ENCODE peak calls at places on chromosome 6, in six cellular contexts. D, N, Y, A, H and Z are unnamed samples.

GRCh38 chr6:42300701-42301100 is 83.0 kb upstream of the MRPS10 start:
- DNase-seq in D (no peak), N (no peak), Y (no peak), A (no peak), H (no peak), Z (no peak)

GRCh38 chr6:40536442-40536841 is 50.7 kb downstream of the LRFN2 start:
- DNase-seq in D (no peak), N (no peak), Y (no peak), A (no peak), H (no peak), Z (no peak)

GRCh38 chr6:46985943-46986342 is 56.2 kb downstream of the ADGRF1 start:
- DNase-seq in D (no peak), N (no peak), Y (peak), A (no peak), H (peak), Z (peak)

GRCh38 chr6:26383624-26384417 is 913 bp downstream of the BTN2A2 start:
- DNase-seq in D (no peak), N (no peak), Y (peak), A (peak), H (peak), Z (peak)

GRCh38 chr6:41427642-41428401 is 92.4 kb downstream of the NCR2 start:
- DNase-seq in D (no peak), N (no peak), Y (no peak), A (no peak), H (peak), Z (no peak)

GRCh38 chr6:37025621-37026466 is 20.4 kb downstream of the FGD2 start:
- DNase-seq in D (no peak), N (no peak), Y (no peak), A (no peak), H (no peak), Z (no peak)

GRCh38 chr6:22447191-22447590 is 122.2 kb upstream of the HDGFL1 start:
- DNase-seq in D (no peak), N (no peak), Y (no peak), A (no peak), H (no peak), Z (no peak)

GRCh38 chr6:89818977-89819335 is 638 bp downstream of the MDN1 start:
- DNase-seq in D (no peak), N (no peak), Y (peak), A (peak), H (peak), Z (peak)

GRCh38 chr6:15752820-15753219 is 90.0 kb upstream of the DTNBP1 start:
- DNase-seq in D (no peak), N (no peak), Y (no peak), A (no peak), H (no peak), Z (peak)

GRCh38 chr6:53257001-53257400 is 91.7 kb downstream of the ELOVL5 start:
- DNase-seq in D (no peak), N (no peak), Y (no peak), A (no peak), H (no peak), Z (no peak)

GRCh38 chr6:53259860-53260580 is 88.7 kb downstream of the ELOVL5 start:
- DNase-seq in D (no peak), N (no peak), Y (no peak), A (no peak), H (no peak), Z (peak)

GRCh38 chr6:53258774-53259155 is 90.0 kb downstream of the ELOVL5 start:
- DNase-seq in D (no peak), N (no peak), Y (no peak), A (no peak), H (no peak), Z (no peak)

GRCh38 chr6:53258076-53258773 is 90.5 kb downstream of the ELOVL5 start:
- DNase-seq in D (no peak), N (no peak), Y (no peak), A (no peak), H (no peak), Z (no peak)

DNA sequence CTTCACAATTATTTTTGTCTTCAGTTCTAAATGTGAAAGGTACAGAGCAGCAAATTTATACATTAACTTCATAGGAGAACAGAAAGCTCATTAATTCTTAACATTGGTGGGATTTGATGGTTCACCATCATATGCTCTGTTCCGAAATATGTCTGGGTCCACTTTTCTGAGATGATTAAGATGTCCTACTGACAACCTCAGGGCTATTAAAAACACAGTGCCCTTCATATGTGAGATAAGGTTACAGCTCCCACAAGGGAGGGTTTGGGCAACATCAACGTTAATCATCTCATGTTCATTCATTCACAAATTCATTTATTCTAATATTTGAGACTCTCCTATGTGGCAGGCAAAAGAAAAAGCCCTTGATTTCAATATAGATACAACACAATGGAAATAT is 91.2 kb downstream of the ELOVL5 start:
- DNase-seq in D (no peak), N (no peak), Y (no peak), A (no peak), H (no peak), Z (no peak)
- H3K4me3 ChIP-seq in D (no peak), N (no peak), Y (no peak), A (no peak), H (no peak), Z (no peak)

DNA sequence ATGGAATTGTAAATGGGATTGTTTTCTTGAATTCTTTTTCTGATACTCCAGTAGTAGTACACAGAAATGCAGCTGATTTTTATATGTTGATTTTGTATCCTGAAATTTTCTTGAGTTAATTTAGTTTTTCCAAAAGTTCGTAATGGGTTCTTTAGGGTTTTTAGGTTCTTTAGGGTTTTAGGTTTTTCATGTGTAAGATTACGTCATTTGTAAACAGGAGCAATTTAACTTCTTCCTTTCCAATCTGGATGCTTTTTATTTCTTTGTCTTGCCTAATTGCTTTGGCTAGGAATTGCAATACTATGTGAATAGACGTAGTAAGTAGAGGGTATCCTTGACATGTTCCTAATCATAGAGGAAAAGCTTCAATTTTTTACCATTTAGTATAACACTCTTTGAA is 568.6 kb downstream of the MMUT start:
- DNase-seq in D (no peak), N (no peak), Y (no peak), A (no peak), H (no peak), Z (no peak)
- H3K4me3 ChIP-seq in D (no peak), N (no peak), Y (no peak), A (no peak), H (no peak), Z (no peak)

DNA sequence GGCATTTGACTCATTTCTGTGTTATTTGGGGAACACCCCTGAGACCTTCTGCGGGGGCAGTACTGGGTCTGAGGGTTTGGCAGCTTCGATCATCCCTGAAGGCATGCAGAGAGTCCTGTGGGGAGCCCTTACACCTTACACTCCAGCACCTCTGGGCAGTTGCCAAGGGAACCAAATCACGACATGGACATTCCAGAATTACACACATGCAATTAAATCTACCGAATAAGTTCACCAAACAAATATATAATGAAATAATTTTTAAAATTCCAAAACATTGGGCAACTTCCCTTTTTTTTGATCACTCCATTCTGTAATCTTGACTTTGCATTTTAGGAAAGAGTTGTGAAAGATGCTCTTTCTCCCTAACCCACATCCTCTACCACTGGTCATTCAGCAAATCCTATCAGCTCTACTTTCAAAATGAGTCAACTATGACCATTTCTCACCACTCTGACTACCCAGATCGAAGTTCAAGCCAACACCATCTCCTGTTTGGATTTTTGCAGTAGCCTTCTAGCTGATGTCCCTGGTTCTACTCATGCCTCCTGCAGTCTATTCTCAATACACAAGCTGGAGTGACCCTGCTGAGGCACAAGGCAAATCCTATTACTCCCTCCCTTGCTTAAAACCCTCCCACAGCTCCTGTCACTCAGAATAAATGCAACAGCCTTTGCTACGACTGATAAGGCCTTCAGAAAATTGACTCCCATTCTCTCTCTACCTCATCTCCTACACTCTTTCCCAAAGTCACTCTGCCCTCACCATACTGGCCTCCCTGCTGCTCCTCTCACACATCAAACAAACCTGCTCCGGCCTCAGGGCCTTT is 533.3 kb downstream of the HACE1 start:
- DNase-seq in D (peak), N (no peak), Y (peak), A (no peak), H (peak), Z (peak)
- H3K4me3 ChIP-seq in D (no peak), N (no peak), Y (no peak), A (no peak), H (no peak), Z (no peak)

GRCh38 chr6:49964064-49964463 is at the start of gene DEFB114:
- DNase-seq in D (no peak), N (no peak), Y (no peak), A (no peak), H (no peak), Z (no peak)

GRCh38 chr6:49966823-49967222 is 2.6 kb downstream of the DEFB113 start:
- DNase-seq in D (no peak), N (no peak), Y (no peak), A (no peak), H (no peak), Z (no peak)

GRCh38 chr6:49969588-49969987 is at the start of gene DEFB113:
- DNase-seq in D (no peak), N (no peak), Y (no peak), A (no peak), H (no peak), Z (no peak)

GRCh38 chr6:49966334-49966733 is 2.4 kb upstream of the DEFB114 start:
- DNase-seq in D (no peak), N (no peak), Y (no peak), A (no peak), H (no peak), Z (no peak)
- H3K4me3 ChIP-seq in D (no peak), N (no peak), Y (no peak), A (no peak), H (no peak), Z (no peak)

DNA sequence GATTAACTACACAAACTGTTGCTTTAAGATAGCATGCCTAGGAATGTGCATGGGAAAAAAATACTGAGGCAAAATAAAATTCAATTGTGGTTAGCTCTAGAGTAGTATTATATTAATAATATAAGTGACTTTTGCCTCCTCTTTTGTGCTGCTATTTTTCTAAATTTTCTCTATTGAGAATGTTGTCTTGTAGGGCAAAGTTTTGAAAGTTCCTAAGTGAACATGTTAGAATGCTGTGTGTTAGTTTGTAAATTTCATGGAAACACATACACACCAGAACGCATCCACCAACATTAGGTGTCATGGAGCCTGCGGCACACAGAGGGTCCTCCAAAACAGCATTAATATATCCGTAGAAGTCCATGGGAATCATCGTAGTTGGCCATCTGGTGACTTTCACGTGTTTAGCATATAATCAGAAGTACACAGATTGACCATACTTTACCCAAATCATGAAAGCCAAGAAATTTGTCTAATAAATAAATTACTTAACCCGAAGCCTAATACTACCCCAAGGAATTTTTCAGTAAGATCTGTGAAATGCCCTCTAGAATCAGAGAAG is 25.6 kb downstream of the ARHGAP18 start:
- DNase-seq in D (no peak), N (no peak), Y (no peak), A (no peak), H (no peak), Z (no peak)
- H3K4me3 ChIP-seq in D (no peak), N (no peak), Y (no peak), A (no peak), H (no peak), Z (no peak)

GRCh38 chr6:10516953-10517352 is 4.2 kb upstream of the GCNT2 start:
- DNase-seq in D (no peak), N (no peak), Y (no peak), A (no peak), H (no peak), Z (no peak)

GRCh38 chr6:10518461-10519216 is 2.5 kb upstream of the GCNT2 start:
- DNase-seq in D (no peak), N (no peak), Y (peak), A (peak), H (peak), Z (peak)

GRCh38 chr6:10522929-10523573 is 1.9 kb downstream of the GCNT2 start:
- DNase-seq in D (no peak), N (no peak), Y (no peak), A (no peak), H (no peak), Z (no peak)

GRCh38 chr6:10521104-10521808 is at the start of gene GCNT2:
- DNase-seq in D (no peak), N (no peak), Y (peak), A (peak), H (peak), Z (no peak)

DNA sequence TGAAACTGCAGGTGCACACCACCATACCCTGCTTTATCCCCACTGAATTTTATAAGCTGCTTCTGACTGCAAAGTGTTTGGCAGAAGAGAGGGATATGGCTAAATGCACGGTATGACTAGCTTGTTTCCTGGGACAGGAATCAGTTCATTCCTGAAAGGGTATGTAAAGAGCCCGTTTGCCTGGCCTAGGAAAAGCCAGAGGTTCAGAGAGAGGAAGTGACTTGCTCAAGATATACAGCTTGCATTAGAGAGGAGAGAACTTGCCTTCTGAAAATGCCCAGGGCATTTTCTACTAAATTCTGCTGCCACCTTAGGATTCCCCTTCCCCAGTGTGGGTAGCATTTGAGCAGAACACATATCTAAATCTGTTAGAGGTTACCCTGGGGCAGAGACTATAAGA is 683 bp upstream of the GCNT2 start:
- DNase-seq in D (no peak), N (no peak), Y (peak), A (peak), H (peak), Z (no peak)
- H3K4me3 ChIP-seq in D (no peak), N (peak), Y (no peak), A (no peak), H (no peak), Z (no peak)

GRCh38 chr6:123636282-123636681 is 468 bp downstream of the TRDN start:
- DNase-seq in D (no peak), N (no peak), Y (no peak), A (no peak), H (no peak), Z (no peak)
- H3K4me3 ChIP-seq in D (no peak), N (no peak), Y (no peak), A (no peak), H (no peak), Z (no peak)